ENCODE peak calls at places on chromosomes 3 and 15, in four cellular contexts. A is spleen, I is foreskin fibroblast, J is HCT116. H is an unnamed sample.

GRCh38 chr3:30180305-30181275 is 425.8 kb upstream of the TGFBR2 start:
- DNase-seq in J (no peak), A (no peak), I (peak), H (no peak)

GRCh38 chr3:121269389-121269788 is 276.4 kb downstream of the POLQ start:
- DNase-seq in I (no peak), A (no peak), J (no peak), H (no peak)

GRCh38 chr15:69081310-69082004 is 67.0 kb downstream of the NOX5 start:
- DNase-seq in A (no peak), I (peak), J (no peak), H (no peak)

GRCh38 chr3:57544181-57545125 is at the start of gene DNAH12:
- DNase-seq in I (peak), A (no peak), J (no peak), H (no peak)

GRCh38 chr3:114863848-114864247 is 283.2 kb downstream of the ZBTB20 start:
- DNase-seq in I (no peak), J (no peak), A (no peak), H (no peak)

GRCh38 chr3:148093758-148094157 is 603.9 kb upstream of the AGTR1 start:
- DNase-seq in A (no peak), I (no peak), J (no peak), H (no peak)

GRCh38 chr15:51842852-51843737 is 13.6 kb downstream of the TMOD3 start:
- DNase-seq in A (no peak), J (peak), I (peak), H (no peak)

GRCh38 chr3:20648294-20648693 is 462.3 kb upstream of the SGO1 start:
- DNase-seq in J (no peak), A (no peak), I (peak), H (peak)

GRCh38 chr3:127780536-127781400 is 41.5 kb downstream of the MGLL start:
- DNase-seq in A (no peak), J (no peak), I (no peak), H (no peak)

GRCh38 chr3:184377374-184377773 is 633 bp downstream of the THPO start:
- DNase-seq in A (no peak), J (no peak), I (no peak), H (no peak)

GRCh38 chr3:10023587-10024310 is 2.5 kb upstream of the FANCD2 start:
- DNase-seq in I (peak), J (no peak), A (no peak), H (peak)

GRCh38 chr15:57505056-57505713 is 86.5 kb upstream of the MYZAP start:
- DNase-seq in J (no peak), A (no peak), I (no peak), H (no peak)

GRCh38 chr3:110459021-110459420 is 612.6 kb upstream of the NECTIN3 start:
- DNase-seq in I (peak), J (no peak), A (no peak), H (no peak)

GRCh38 chr3:84724877-84725276 is 233.9 kb upstream of the CADM2 start:
- DNase-seq in A (peak), J (no peak), I (peak), H (no peak)

GRCh38 chr3:146189519-146190173 is 28.7 kb upstream of the PLOD2 start:
- DNase-seq in J (peak), I (peak), A (no peak), H (peak)

GRCh38 chr15:60407406-60407805 is 9.6 kb upstream of the ANXA2 start:
- DNase-seq in I (peak), J (no peak), A (no peak), H (no peak)

GRCh38 chr15:42727740-42728355 is 9.1 kb downstream of the CDAN1 start:
- DNase-seq in J (no peak), A (no peak), I (no peak), H (no peak)

GRCh38 chr3:21524113-21524512 is 226.9 kb downstream of the ZNF385D start:
- DNase-seq in J (no peak), I (peak), A (no peak), H (no peak)

GRCh38 chr3:157529751-157530150 is 26.5 kb upstream of the VEPH1 start:
- DNase-seq in J (no peak), A (no peak), I (no peak), H (no peak)

GRCh38 chr3:126121074-126121473 is 37.1 kb upstream of the SLC41A3 start:
- DNase-seq in A (peak), I (no peak), J (no peak), H (no peak)

GRCh38 chr3:45635475-45636256 is 41.1 kb downstream of the LIMD1 start:
- DNase-seq in A (no peak), I (peak), J (no peak), H (peak)

GRCh38 chr3:44954962-44955361 is 21.0 kb downstream of the ZDHHC3 start:
- DNase-seq in A (no peak), J (no peak), I (peak), H (no peak)

GRCh38 chr15:97525809-97526208 is 434.7 kb upstream of the ARRDC4 start:
- DNase-seq in J (no peak), I (no peak), A (no peak), H (no peak)

GRCh38 chr3:55285156-55285555 is 201.9 kb downstream of the WNT5A start:
- DNase-seq in J (no peak), A (no peak), I (peak), H (no peak)

GRCh38 chr15:71596672-71597071 is 213.7 kb upstream of the NR2E3 start:
- DNase-seq in A (no peak), J (no peak), I (peak), H (no peak)

GRCh38 chr3:10007126-10007782 is 19.0 kb upstream of the FANCD2 start:
- DNase-seq in I (no peak), J (no peak), A (no peak), H (no peak)

GRCh38 chr3:149784064-149784704 is 8.2 kb downstream of the ANKUB1 start:
- DNase-seq in I (peak), A (no peak), J (no peak), H (peak)

GRCh38 chr3:50134367-50134766 is 20.8 kb upstream of the SEMA3F start:
- DNase-seq in A (no peak), I (no peak), J (no peak), H (no peak)

GRCh38 chr15:58447244-58448010 is 15.6 kb downstream of the LIPC start:
- DNase-seq in I (peak), A (no peak), J (no peak), H (no peak)

GRCh38 chr15:62453979-62454378 is 288.9 kb upstream of the C2CD4B start:
- DNase-seq in J (no peak), A (no peak), I (peak), H (no peak)

GRCh38 chr15:38226867-38227266 is 25.8 kb upstream of the SPRED1 start:
- DNase-seq in A (no peak), J (peak), I (peak), H (peak)

GRCh38 chr3:100781311-100781710 is 72.0 kb downstream of the TFG start:
- DNase-seq in J (no peak), I (peak), A (no peak), H (no peak)

GRCh38 chr15:100131321-100132224 is 210.2 kb downstream of the ADAMTS17 start:
- DNase-seq in I (peak), J (no peak), A (no peak), H (no peak)

GRCh38 chr3:46423588-46423987 is 16.5 kb downstream of the CCRL2 start:
- DNase-seq in A (no peak), J (no peak), I (no peak), H (no peak)

GRCh38 chr3:127951276-127951675 is 36.2 kb downstream of the KBTBD12 start:
- DNase-seq in A (no peak), J (no peak), I (peak), H (no peak)

GRCh38 chr15:64232400-64232799 is 69.6 kb upstream of the PPIB start:
- DNase-seq in J (no peak), A (no peak), I (peak), H (no peak)

GRCh38 chr15:42133892-42134502 is 22.4 kb downstream of the PLA2G4F start:
- DNase-seq in I (peak), A (no peak), J (peak), H (no peak)

GRCh38 chr15:56491110-56491722 is 26.3 kb upstream of the MNS1 start:
- DNase-seq in J (peak), A (no peak), I (peak), H (peak)

GRCh38 chr3:143306419-143306818 is 186.8 kb downstream of the CHST2 start:
- DNase-seq in A (no peak), J (no peak), I (peak), H (no peak)

GRCh38 chr3:2153047-2153446 is 54.4 kb downstream of the CNTN4 start:
- DNase-seq in A (no peak), J (no peak), I (no peak), H (no peak)

DNA sequence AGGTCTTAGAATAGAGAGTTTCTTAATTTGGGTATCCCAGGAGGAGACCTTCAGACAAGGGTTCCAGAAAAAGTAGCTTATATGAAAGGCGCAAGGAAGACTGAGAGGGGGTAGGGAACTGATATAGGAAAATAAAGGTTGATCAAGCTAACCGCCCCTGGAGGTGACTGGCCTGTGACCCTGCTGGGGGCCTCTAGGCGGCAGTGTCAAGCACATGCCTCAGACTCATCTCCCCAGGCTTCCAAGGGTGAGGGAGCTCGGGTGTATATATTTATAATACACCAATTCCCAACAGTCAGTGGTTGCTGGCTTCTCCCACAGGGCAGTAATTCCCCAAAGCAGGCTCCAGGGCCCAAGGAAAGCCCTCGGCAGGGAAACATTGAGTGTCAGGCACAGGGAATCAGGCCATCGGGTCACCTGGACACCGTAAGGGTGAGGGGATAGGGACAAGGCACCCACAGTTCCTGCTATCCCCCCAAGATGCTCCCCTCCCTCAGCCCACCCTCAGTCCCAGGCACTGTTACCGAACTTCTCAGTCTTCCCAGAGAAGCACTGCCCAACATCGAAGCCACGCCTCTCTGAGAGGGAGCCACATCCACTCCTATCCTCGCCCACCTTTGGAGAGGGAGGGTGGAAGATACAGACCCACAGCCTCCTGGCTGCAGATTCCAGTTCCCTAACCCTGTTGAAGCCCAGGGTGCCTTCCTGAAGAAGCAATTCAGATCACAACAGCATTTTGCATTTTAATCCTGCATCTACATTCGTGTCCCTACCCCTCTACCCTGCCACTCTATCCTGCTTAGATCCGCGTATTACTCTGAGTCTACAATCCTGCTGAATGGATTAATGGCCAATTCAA is 19.5 kb upstream of the CAV3 start:
- DNase-seq in J (peak), A (no peak), I (peak), H (no peak)
- TF ChIP-seq CTCF in J (peak), A (no peak), I (peak), H (peak)

GRCh38 chr3:185926445-185926844 is 11.4 kb downstream of the TRA2B start:
- DNase-seq in J (no peak), A (no peak), I (no peak), H (no peak)
- H3K4me3 ChIP-seq in J (no peak), A (no peak), I (no peak), H (no peak)

GRCh38 chr15:95410757-95411156 is 919.7 kb upstream of the NR2F2 start:
- DNase-seq in A (no peak), I (peak), J (no peak), H (no peak)
- TF ChIP-seq CTCF in A (no peak), I (no peak), J (no peak), H (no peak)

GRCh38 chr3:40523781-40524180 is 979 bp upstream of the ZNF621 start:
- DNase-seq in J (no peak), I (peak), A (no peak), H (no peak)
- H3K4me3 ChIP-seq in J (peak), I (no peak), A (no peak), H (no peak)

H was measured in AG04450.